ENCODE peak calls at places on chromosome 17, in eight cellular contexts. One of them, this sample, is unnamed.

GRCh38 chr17:34740936-34741515 is 161.6 kb downstream of the TMEM132E start:
- DNase-seq in hippocampal formation: no peak
- DNase-seq in HS-5: no peak
- DNase-seq in neural crest cell: no peak
- DNase-seq in AG10803: no peak
- DNase-seq in cardiac muscle cell: no peak
- DNase-seq in nucleus accumbens: no peak
- DNase-seq in stimulated activated CD4-positive, alpha-beta T cell treated with anti-CD3 and anti-CD28 coated beads, TNF-alpha, amount 100 ng/mL, for 48 hours: no peak
- DNase-seq in this sample: no peak

GRCh38 chr17:7095642-7096041 is 15.6 kb upstream of the CLEC10A start:
- DNase-seq in AG10803: no peak
- DNase-seq in neural crest cell: no peak
- DNase-seq in stimulated activated CD4-positive, alpha-beta T cell treated with anti-CD3 and anti-CD28 coated beads, TNF-alpha, amount 100 ng/mL, for 48 hours: no peak
- DNase-seq in cardiac muscle cell: no peak
- DNase-seq in hippocampal formation: no peak
- DNase-seq in HS-5: no peak
- DNase-seq in nucleus accumbens: no peak
- DNase-seq in this sample: no peak

GRCh38 chr17:56291226-56291805 is 138.0 kb downstream of the ANKFN1 start:
- DNase-seq in AG10803: no peak
- DNase-seq in hippocampal formation: no peak
- DNase-seq in nucleus accumbens: no peak
- DNase-seq in HS-5: no peak
- DNase-seq in cardiac muscle cell: no peak
- DNase-seq in neural crest cell: no peak
- DNase-seq in stimulated activated CD4-positive, alpha-beta T cell treated with anti-CD3 and anti-CD28 coated beads, TNF-alpha, amount 100 ng/mL, for 48 hours: no peak
- DNase-seq in this sample: no peak

GRCh38 chr17:63439682-63440081 is 6.4 kb downstream of the CYB561 start:
- DNase-seq in nucleus accumbens: no peak
- DNase-seq in neural crest cell: no peak
- DNase-seq in AG10803: peak
- DNase-seq in hippocampal formation: no peak
- DNase-seq in HS-5: no peak
- DNase-seq in stimulated activated CD4-positive, alpha-beta T cell treated with anti-CD3 and anti-CD28 coated beads, TNF-alpha, amount 100 ng/mL, for 48 hours: no peak
- DNase-seq in cardiac muscle cell: peak
- DNase-seq in this sample: no peak

GRCh38 chr17:50560931-50561750 is 626 bp downstream of the CACNA1G start:
- DNase-seq in neural crest cell: no peak
- DNase-seq in stimulated activated CD4-positive, alpha-beta T cell treated with anti-CD3 and anti-CD28 coated beads, TNF-alpha, amount 100 ng/mL, for 48 hours: no peak
- DNase-seq in nucleus accumbens: no peak
- DNase-seq in AG10803: no peak
- DNase-seq in HS-5: no peak
- DNase-seq in cardiac muscle cell: no peak
- DNase-seq in hippocampal formation: no peak
- DNase-seq in this sample: no peak

GRCh38 chr17:17313350-17313991 is 10.3 kb downstream of the NT5M start:
- DNase-seq in HS-5: no peak
- DNase-seq in AG10803: no peak
- DNase-seq in nucleus accumbens: no peak
- DNase-seq in neural crest cell: no peak
- DNase-seq in hippocampal formation: no peak
- DNase-seq in stimulated activated CD4-positive, alpha-beta T cell treated with anti-CD3 and anti-CD28 coated beads, TNF-alpha, amount 100 ng/mL, for 48 hours: peak
- DNase-seq in cardiac muscle cell: peak
- DNase-seq in this sample: no peak

GRCh38 chr17:40942553-40942952 is 5.1 kb upstream of the KRT23 start:
- DNase-seq in hippocampal formation: no peak
- DNase-seq in neural crest cell: no peak
- DNase-seq in HS-5: no peak
- DNase-seq in stimulated activated CD4-positive, alpha-beta T cell treated with anti-CD3 and anti-CD28 coated beads, TNF-alpha, amount 100 ng/mL, for 48 hours: no peak
- DNase-seq in cardiac muscle cell: no peak
- DNase-seq in nucleus accumbens: no peak
- DNase-seq in AG10803: no peak
- DNase-seq in this sample: no peak

GRCh38 chr17:60127068-60128064 is 22.4 kb upstream of the CA4 start:
- DNase-seq in AG10803: no peak
- DNase-seq in neural crest cell: no peak
- DNase-seq in cardiac muscle cell: no peak
- DNase-seq in nucleus accumbens: no peak
- DNase-seq in stimulated activated CD4-positive, alpha-beta T cell treated with anti-CD3 and anti-CD28 coated beads, TNF-alpha, amount 100 ng/mL, for 48 hours: no peak
- DNase-seq in hippocampal formation: no peak
- DNase-seq in HS-5: no peak
- DNase-seq in this sample: no peak

GRCh38 chr17:8158267-8159031 is 4.3 kb downstream of the VAMP2 start:
- DNase-seq in stimulated activated CD4-positive, alpha-beta T cell treated with anti-CD3 and anti-CD28 coated beads, TNF-alpha, amount 100 ng/mL, for 48 hours: peak
- DNase-seq in nucleus accumbens: peak
- DNase-seq in AG10803: peak
- DNase-seq in HS-5: no peak
- DNase-seq in hippocampal formation: peak
- DNase-seq in cardiac muscle cell: peak
- DNase-seq in neural crest cell: peak
- DNase-seq in this sample: peak

GRCh38 chr17:42456223-42457106 is 2.2 kb upstream of the ATP6V0A1 start:
- DNase-seq in nucleus accumbens: no peak
- DNase-seq in hippocampal formation: no peak
- DNase-seq in HS-5: no peak
- DNase-seq in neural crest cell: no peak
- DNase-seq in stimulated activated CD4-positive, alpha-beta T cell treated with anti-CD3 and anti-CD28 coated beads, TNF-alpha, amount 100 ng/mL, for 48 hours: no peak
- DNase-seq in AG10803: peak
- DNase-seq in cardiac muscle cell: peak
- DNase-seq in this sample: no peak

GRCh38 chr17:57705921-57706695 is 39.0 kb downstream of the CCDC182 start:
- DNase-seq in cardiac muscle cell: no peak
- DNase-seq in neural crest cell: no peak
- DNase-seq in stimulated activated CD4-positive, alpha-beta T cell treated with anti-CD3 and anti-CD28 coated beads, TNF-alpha, amount 100 ng/mL, for 48 hours: no peak
- DNase-seq in HS-5: no peak
- DNase-seq in hippocampal formation: no peak
- DNase-seq in AG10803: no peak
- DNase-seq in nucleus accumbens: peak
- DNase-seq in this sample: no peak

GRCh38 chr17:80832266-80832676 is 159.4 kb upstream of the CHMP6 start:
- DNase-seq in AG10803: peak
- DNase-seq in hippocampal formation: no peak
- DNase-seq in HS-5: no peak
- DNase-seq in cardiac muscle cell: peak
- DNase-seq in stimulated activated CD4-positive, alpha-beta T cell treated with anti-CD3 and anti-CD28 coated beads, TNF-alpha, amount 100 ng/mL, for 48 hours: no peak
- DNase-seq in nucleus accumbens: peak
- DNase-seq in neural crest cell: no peak
- DNase-seq in this sample: no peak

GRCh38 chr17:64218066-64218465 is 45.0 kb downstream of the TEX2 start:
- DNase-seq in neural crest cell: no peak
- DNase-seq in hippocampal formation: no peak
- DNase-seq in cardiac muscle cell: no peak
- DNase-seq in AG10803: no peak
- DNase-seq in nucleus accumbens: no peak
- DNase-seq in HS-5: no peak
- DNase-seq in stimulated activated CD4-positive, alpha-beta T cell treated with anti-CD3 and anti-CD28 coated beads, TNF-alpha, amount 100 ng/mL, for 48 hours: no peak
- DNase-seq in this sample: no peak

GRCh38 chr17:81348097-81349055 is 46.9 kb upstream of the BAHCC1 start:
- DNase-seq in hippocampal formation: no peak
- DNase-seq in neural crest cell: no peak
- DNase-seq in cardiac muscle cell: no peak
- DNase-seq in stimulated activated CD4-positive, alpha-beta T cell treated with anti-CD3 and anti-CD28 coated beads, TNF-alpha, amount 100 ng/mL, for 48 hours: no peak
- DNase-seq in HS-5: no peak
- DNase-seq in nucleus accumbens: no peak
- DNase-seq in AG10803: no peak
- DNase-seq in this sample: peak

This sample was measured in NCI-H2029.